ENCODE peak calls at places on chromosomes 3 and 15, in four cellular contexts. I is A549, G is Peyer's patch, L is stomach. K is an unnamed sample.

GRCh38 chr15:81887913-81888312 is 157.9 kb downstream of the MEX3B start:
- DNase-seq in I (no peak), G (no peak), L (no peak), K (no peak)

GRCh38 chr15:90790057-90790456 is 72.9 kb downstream of the BLM start:
- DNase-seq in I (no peak), G (no peak), L (peak; percentile 61), K (no peak)

GRCh38 chr15:95680693-95681092 is 649.8 kb upstream of the NR2F2 start:
- DNase-seq in I (no peak), G (no peak), L (no peak), K (no peak)

GRCh38 chr3:156448300-156448699 is 106.6 kb downstream of the SSR3 start:
- DNase-seq in I (peak; percentile 41), G (no peak), L (no peak), K (no peak)

GRCh38 chr3:132161608-132162007 is 126.8 kb upstream of the CPNE4 start:
- DNase-seq in I (no peak), G (no peak), L (no peak), K (no peak)

GRCh38 chr3:100155590-100155989 is 41.3 kb upstream of the FILIP1L start:
- DNase-seq in I (no peak), G (no peak), L (no peak), K (no peak)

GRCh38 chr3:10344147-10344943 is 23.4 kb upstream of the SEC13 start:
- DNase-seq in I (peak; percentile 56), G (no peak), L (peak; percentile 50), K (no peak)

GRCh38 chr15:42134617-42135243 is 21.7 kb downstream of the PLA2G4F start:
- DNase-seq in I (no peak), G (no peak), L (peak; percentile 15), K (no peak)

GRCh38 chr3:160378331-160379109 is 20.5 kb downstream of the IFT80 start:
- DNase-seq in I (no peak), G (no peak), L (no peak), K (no peak)

GRCh38 chr3:138827222-138827621 is 7.5 kb downstream of the PIK3CB start:
- DNase-seq in I (no peak), G (no peak), L (no peak), K (no peak)
- H3K27ac ChIP-seq in I (no peak overlapping the region), G (no peak overlapping the region), L (no peak overlapping the region), K (no peak overlapping the region)

DNA sequence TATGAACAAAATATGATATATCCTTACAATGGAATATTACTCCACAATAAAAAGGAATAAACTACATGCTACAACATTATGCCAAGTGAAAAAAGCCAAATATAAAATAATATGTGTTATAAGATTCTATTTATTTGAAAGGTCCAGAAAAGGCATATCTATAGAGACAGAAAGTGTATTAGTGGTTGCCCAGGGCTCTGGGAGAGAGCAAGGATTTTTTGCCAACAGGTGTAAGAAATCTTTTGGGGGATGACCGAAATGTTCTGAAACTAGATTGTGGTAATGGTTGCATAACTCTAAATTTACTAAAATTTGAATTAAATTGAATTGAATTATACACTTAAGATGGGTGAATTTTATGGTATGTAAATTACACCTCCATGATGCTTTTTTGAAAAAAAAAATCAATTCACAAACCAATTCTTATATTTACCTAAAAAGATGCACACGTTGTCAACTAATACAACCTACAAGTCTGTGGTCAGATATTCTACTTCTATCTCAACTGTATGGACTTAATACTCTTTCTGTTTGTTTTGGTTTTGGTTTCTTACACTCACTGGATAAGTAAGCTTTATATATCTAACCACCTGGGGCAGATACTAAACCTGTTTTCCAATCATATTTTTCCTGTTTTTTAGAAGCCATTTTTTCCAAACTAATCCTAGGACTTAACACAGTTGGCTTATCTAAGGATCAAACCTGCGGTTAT is 75.8 kb downstream of the FBN1 start:
- DNase-seq in I (no peak), G (no peak), L (no peak), K (no peak)
- H3K27ac ChIP-seq in I (no peak overlapping the region), G (no peak overlapping the region), L (no peak overlapping the region), K (no peak overlapping the region)

DNA sequence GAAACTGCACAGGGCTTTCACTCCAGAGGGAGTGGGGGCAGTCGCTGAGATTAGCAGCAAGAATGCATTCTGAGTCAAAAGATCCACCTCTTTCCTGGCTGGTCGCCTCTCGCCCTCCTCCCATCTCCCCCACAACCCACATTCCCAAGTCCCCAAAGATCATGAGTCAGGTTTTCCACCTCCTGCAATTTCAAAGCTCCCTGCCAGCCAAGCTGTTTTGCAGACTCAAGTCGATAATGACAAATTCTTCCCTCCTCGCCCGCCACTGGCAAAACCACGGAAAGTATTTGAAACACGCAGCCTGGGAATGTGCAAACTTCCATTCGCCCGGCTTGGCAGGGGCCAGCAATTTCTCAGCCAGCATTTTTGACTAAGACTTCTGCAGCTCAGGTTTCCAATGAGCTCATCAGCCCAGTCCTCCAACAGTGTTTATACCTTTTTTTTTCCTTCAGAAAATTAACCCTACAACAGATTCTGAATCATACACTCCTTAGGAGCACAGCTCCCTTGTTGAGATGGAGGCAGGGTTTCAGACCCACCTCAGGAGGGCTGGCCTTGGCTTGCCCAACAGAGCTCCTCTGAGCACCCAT is 181.4 kb downstream of the SMAD6 start:
- DNase-seq in I (peak; percentile 99), G (peak; percentile 60), L (peak; percentile 86), K (peak; percentile 8)
- H3K27ac ChIP-seq in I (peak overlapping the region; percentile 75), G (no peak overlapping the region), L (peak overlapping the region; percentile 70), K (no peak overlapping the region)

GRCh38 chr3:5564278-5564666 is 376.8 kb downstream of the EDEM1 start:
- DNase-seq in I (no peak), G (no peak), L (no peak), K (no peak)

GRCh38 chr3:5563537-5564277 is 376.2 kb downstream of the EDEM1 start:
- DNase-seq in I (no peak), G (no peak), L (no peak), K (no peak)

GRCh38 chr3:5567113-5567512 is 379.6 kb downstream of the EDEM1 start:
- DNase-seq in I (no peak), G (no peak), L (no peak), K (no peak)

GRCh38 chr3:5568451-5568850 is 380.9 kb downstream of the EDEM1 start:
- DNase-seq in I (peak; percentile 34), G (no peak), L (no peak), K (no peak)

DNA sequence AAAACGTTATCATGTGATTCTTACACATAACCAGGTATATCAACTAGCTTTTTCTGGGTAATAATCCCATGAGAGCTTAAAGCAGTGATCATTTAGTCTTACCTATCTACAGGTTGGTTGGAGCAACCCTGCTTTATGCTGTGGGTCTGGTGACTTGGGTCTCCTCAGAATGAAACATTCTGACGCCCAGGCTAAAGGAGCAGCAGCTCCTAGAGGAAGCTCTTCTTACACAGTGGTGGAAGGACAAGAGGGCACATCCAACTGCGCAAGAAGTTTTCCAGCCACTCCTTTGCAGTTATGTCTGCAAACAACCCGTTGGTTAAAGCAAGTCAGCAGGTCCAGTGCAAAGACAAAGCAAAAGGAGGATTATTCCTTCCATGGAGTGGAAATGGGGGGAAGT is 377.5 kb downstream of the EDEM1 start:
- DNase-seq in I (no peak), G (no peak), L (no peak), K (no peak)
- H3K27ac ChIP-seq in I (no peak overlapping the region), G (no peak overlapping the region), L (no peak overlapping the region), K (no peak overlapping the region)

GRCh38 chr15:71080166-71080565 is 35.1 kb upstream of the THSD4 start:
- DNase-seq in I (no peak), G (no peak), L (no peak), K (no peak)

GRCh38 chr15:71080705-71081104 is 34.6 kb upstream of the THSD4 start:
- DNase-seq in I (peak; percentile 23), G (no peak), L (no peak), K (no peak)

GRCh38 chr15:71078506-71079207 is 36.6 kb upstream of the THSD4 start:
- DNase-seq in I (no peak), G (no peak), L (no peak), K (no peak)

GRCh38 chr15:71082803-71083202 is 32.5 kb upstream of the THSD4 start:
- DNase-seq in I (no peak), G (no peak), L (no peak), K (no peak)

GRCh38 chr15:71079208-71080044 is 35.8 kb upstream of the THSD4 start:
- DNase-seq in I (peak; percentile 49), G (no peak), L (peak; percentile 84), K (no peak)
- H3K27ac ChIP-seq in I (no peak overlapping the region), G (no peak overlapping the region), L (peak overlapping the region; percentile 87), K (no peak overlapping the region)

GRCh38 chr3:119557874-119558264 is 1.5 kb downstream of the CD80 start:
- DNase-seq in I (no peak), G (no peak), L (no peak), K (no peak)
- H3K27ac ChIP-seq in I (no peak overlapping the region), G (no peak overlapping the region), L (no peak overlapping the region), K (no peak overlapping the region)

GRCh38 chr3:127716334-127716733 is 43.6 kb downstream of the ABTB1 start:
- DNase-seq in I (no peak), G (no peak), L (no peak), K (no peak)
- H3K27ac ChIP-seq in I (no peak overlapping the region), G (no peak overlapping the region), L (no peak overlapping the region), K (no peak overlapping the region)

GRCh38 chr15:28106294-28107110 is 7.4 kb upstream of the OCA2 start:
- DNase-seq in I (peak; percentile 14), G (no peak), L (no peak), K (no peak)
- H3K27ac ChIP-seq in I (peak overlapping the region; percentile 20), G (no peak overlapping the region), L (no peak overlapping the region), K (no peak overlapping the region)

GRCh38 chr15:76282451-76282850 is 28.8 kb downstream of the ETFA start:
- DNase-seq in I (no peak), G (no peak), L (no peak), K (no peak)

GRCh38 chr15:76274821-76275220 is 36.4 kb downstream of the ETFA start:
- DNase-seq in I (no peak), G (no peak), L (no peak), K (no peak)

GRCh38 chr15:76274226-76274625 is 37.0 kb downstream of the ETFA start:
- DNase-seq in I (no peak), G (no peak), L (no peak), K (no peak)

DNA sequence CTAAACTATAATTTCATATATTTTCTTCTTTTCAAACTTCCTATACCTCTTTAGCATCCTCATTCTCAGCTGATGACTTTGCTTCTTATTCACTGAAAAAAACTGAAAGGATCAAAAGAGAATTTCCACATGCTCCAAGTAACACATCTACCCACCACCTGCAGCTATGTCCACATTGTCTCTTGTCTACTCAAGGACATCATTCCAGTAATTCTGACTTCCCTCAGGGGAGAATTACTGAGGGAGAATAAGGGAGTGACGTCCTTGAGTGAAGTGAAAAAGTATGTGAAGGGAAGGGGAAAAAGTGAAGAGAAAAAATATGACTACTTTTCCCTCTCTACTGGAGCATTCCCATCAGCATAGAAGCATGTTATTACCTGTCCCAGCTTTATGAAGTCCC is 32.6 kb downstream of the ETFA start:
- DNase-seq in I (no peak), G (no peak), L (no peak), K (no peak)
- H3K27ac ChIP-seq in I (no peak overlapping the region), G (no peak overlapping the region), L (no peak overlapping the region), K (no peak overlapping the region)